ENCODE peak calls at places on chromosome 3, in four cellular contexts. F is HEK293T, T is HepG2, M is K562. G is an unnamed sample.

GRCh38 chr3:166052440-166052839 is 215.2 kb upstream of the BCHE start:
- DNase-seq in F (peak; percentile 9), T (peak; percentile 1), M (no peak), G (no peak)

GRCh38 chr3:157201648-157202278 is 41.8 kb upstream of the CCNL1 start:
- DNase-seq in F (peak; percentile 28), T (peak; percentile 29), M (peak; percentile 40), G (no peak)

GRCh38 chr3:77411990-77412389 is 372.1 kb downstream of the ROBO2 start:
- DNase-seq in F (no peak), T (no peak), M (no peak), G (no peak)

GRCh38 chr3:58492385-58492970 is 582 bp downstream of the KCTD6 start:
- DNase-seq in F (no peak), T (no peak), M (no peak), G (no peak)

GRCh38 chr3:16589867-16590624 is 15.2 kb downstream of the DAZL start:
- DNase-seq in F (no peak), T (no peak), M (no peak), G (no peak)

GRCh38 chr3:56776551-56776950 is 25.2 kb downstream of the ARHGEF3 start:
- DNase-seq in F (no peak), T (no peak), M (no peak), G (no peak)

GRCh38 chr3:156388469-156389150 is 166.3 kb downstream of the SSR3 start:
- DNase-seq in F (no peak), T (no peak), M (no peak), G (no peak)

GRCh38 chr3:160184655-160185054 is 40.6 kb upstream of the C3orf80 start:
- DNase-seq in F (no peak), T (no peak), M (no peak), G (no peak)

GRCh38 chr3:4953119-4953518 is 26.1 kb upstream of the BHLHE40 start:
- DNase-seq in F (no peak), T (no peak), M (no peak), G (no peak)

GRCh38 chr3:56894912-56895431 is 93.2 kb upstream of the ARHGEF3 start:
- DNase-seq in F (no peak), T (no peak), M (no peak), G (no peak)

GRCh38 chr3:16482770-16483531 is 30.5 kb downstream of the RFTN1 start:
- DNase-seq in F (peak; percentile 61), T (no peak), M (no peak), G (peak; percentile 64)

GRCh38 chr3:169526246-169526645 is 137.3 kb downstream of the MECOM start:
- DNase-seq in F (no peak), T (no peak), M (no peak), G (no peak)

GRCh38 chr3:115986555-115987207 is 363.4 kb downstream of the GAP43 start:
- DNase-seq in F (peak; percentile 33), T (peak; percentile 46), M (peak; percentile 52), G (peak; percentile 17)

GRCh38 chr3:35602395-35602936 is 36.9 kb upstream of the ARPP21 start:
- DNase-seq in F (no peak), T (no peak), M (no peak), G (no peak)

GRCh38 chr3:89692601-89693000 is 585.2 kb downstream of the EPHA3 start:
- DNase-seq in F (no peak), T (no peak), M (no peak), G (no peak)

DNA sequence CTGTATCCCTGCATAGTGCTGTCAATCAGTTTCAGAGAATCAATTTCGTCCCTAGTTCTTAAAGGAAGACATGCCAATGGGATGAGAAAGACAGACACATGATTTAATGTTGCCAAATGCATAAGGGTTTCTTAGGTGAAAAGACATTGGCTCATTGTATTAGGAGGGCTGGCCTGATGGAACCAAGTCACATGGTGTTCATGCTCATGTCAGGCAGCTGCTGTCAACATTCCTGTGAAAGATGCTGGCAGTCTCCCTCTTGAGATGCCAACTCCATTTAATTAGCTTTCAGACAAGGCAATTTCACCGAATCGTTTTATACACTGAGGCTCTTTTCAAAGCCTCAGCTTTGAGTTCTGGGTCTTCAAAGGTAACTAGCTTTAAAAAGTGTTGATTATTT is 16.1 kb upstream of the IL1RAP start:
- DNase-seq in F (no peak), T (no peak), M (no peak), G (no peak)
- TF ChIP-seq ELF4 in F (no peak), T (no peak), M (no peak), G (no peak)

GRCh38 chr3:44506961-44507360 is 29.5 kb upstream of the ZNF445 start:
- DNase-seq in F (no peak), T (no peak), M (no peak), G (no peak)

GRCh38 chr3:44506556-44506955 is 29.1 kb upstream of the ZNF445 start:
- DNase-seq in F (no peak), T (no peak), M (no peak), G (no peak)

GRCh38 chr3:44499149-44499898 is 21.9 kb upstream of the ZNF445 start:
- DNase-seq in F (no peak), T (no peak), M (no peak), G (no peak)

GRCh38 chr3:44504566-44504965 is 27.1 kb upstream of the ZNF445 start:
- DNase-seq in F (no peak), T (no peak), M (no peak), G (no peak)

GRCh38 chr3:44501971-44502370 is 24.5 kb upstream of the ZNF445 start:
- DNase-seq in F (no peak), T (no peak), M (no peak), G (no peak)
- TF ChIP-seq ELF4 in F (no peak), T (no peak), M (no peak), G (no peak)

DNA sequence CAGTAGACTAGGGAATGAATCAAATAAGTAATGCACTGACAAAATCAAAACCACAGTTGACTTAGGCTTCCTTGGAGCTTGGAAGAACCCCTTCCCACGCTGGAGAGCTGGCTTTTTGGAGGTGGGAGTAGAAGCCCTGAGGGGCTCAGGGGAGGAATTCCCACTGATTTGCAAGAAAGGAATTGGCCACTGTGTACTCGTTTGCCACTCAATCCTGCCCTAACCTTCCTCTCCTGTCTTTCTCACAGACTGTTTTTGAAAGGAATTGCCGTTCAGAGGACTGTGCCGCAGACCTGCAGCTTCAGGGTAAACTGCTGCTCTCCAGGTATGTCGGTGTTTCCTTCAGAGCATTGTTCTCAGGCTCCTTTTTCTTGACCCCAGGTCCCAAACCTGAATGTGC is 208.2 kb upstream of the CTDSPL start:
- DNase-seq in F (no peak), T (no peak), M (no peak), G (no peak)
- TF ChIP-seq ELF4 in F (no peak), T (no peak), M (no peak), G (no peak)

DNA sequence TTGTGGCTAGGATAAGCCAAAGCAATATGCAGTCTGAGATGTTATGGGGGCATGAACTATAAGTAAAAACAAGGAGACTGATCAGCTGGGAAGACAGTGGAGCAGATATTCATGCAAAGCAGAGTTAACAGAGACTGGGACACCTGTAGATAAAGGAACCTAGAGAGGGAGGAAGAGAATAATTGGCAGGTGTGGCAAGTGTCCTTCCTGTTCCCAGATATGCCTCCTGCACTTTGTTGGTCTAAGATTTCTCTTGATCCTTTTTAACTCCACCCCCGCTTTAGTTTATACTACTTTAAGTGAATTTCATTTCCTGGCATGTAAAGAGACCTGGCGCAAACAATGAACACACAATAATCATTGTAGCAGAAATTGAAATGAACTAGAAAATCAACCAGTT is 169.4 kb downstream of the CNTN6 start:
- DNase-seq in F (no peak), T (no peak), M (no peak), G (no peak)
- TF ChIP-seq ELF4 in F (no peak), T (no peak), M (no peak), G (no peak)

GRCh38 chr3:53022647-53023046 is 23.2 kb downstream of the SFMBT1 start:
- DNase-seq in F (no peak), T (no peak), M (no peak), G (no peak)
- TF ChIP-seq ELF4 in F (no peak), T (no peak), M (no peak), G (no peak)

GRCh38 chr3:52670621-52671521 is 14.8 kb downstream of the PBRM1 start:
- DNase-seq in F (no peak), T (peak; percentile 32), M (no peak), G (no peak)
- TF ChIP-seq ELF4 in F (no peak), T (no peak), M (no peak), G (no peak)

DNA sequence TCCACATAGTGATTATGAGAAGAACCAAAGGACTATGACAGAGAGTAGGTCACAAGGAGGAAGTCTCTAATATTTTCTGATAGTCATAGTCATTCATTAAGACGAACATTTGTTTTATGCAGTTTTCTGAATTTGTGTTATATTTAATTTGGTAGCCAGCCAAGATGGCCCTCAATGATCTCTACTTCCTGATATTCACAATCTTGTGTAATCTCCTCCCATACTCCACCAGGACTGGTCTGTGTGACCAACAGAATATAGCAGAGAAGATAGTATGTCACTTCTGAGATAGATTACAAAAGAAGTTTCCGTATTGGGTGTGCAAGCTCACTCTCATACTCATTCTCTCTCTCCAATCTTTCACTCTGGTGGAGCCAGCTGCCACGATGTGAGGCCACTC is 30.8 kb downstream of the HLTF start:
- DNase-seq in F (no peak), T (no peak), M (no peak), G (no peak)
- TF ChIP-seq ELF4 in F (no peak), T (no peak), M (no peak), G (no peak)

DNA sequence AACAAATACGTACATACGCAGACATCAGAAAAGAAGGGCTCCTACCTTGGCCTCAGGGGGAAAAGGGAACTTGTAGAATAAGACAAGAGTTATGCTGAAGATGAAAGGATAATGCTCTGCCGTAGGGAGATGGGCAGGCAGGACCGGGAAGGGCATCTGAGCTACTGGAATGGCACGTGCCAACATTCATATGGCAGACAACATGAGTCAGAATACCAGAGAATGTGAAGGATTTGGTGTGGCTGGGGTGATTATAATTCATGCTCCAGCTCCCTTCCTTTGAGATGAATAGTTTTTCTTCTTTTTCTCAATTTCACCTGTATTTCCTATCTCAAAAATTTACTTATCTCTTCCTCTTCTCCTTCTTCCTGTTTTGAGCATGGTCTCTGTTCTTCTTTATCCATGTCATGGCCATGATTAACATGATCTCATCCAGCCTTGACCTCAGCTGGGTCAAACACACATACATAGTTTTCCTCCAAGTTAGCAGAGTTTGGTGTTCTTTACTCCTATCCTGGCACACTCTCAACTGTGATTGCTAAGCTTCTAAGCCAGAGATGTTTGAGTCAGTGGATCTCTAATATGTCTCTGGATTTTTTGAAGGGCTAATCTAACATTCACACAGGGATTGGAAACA is 507.0 kb downstream of the FOXP1 start:
- DNase-seq in F (no peak), T (peak; percentile 41), M (no peak), G (no peak)
- TF ChIP-seq ELF4 in F (no peak), T (no peak), M (no peak), G (no peak)